ENCODE peak calls at places on chromosomes 13 and 19, in five cellular contexts. One of them, this sample, is unnamed. For H3K36me3, the result is how much of the 10 kb centered on the place peaks cover.

GRCh38 chr19:29628661-29629385 is 22.7 kb downstream of the POP4 start:
- DNase-seq in PC-3: no peak
- DNase-seq in pancreas: peak
- DNase-seq in fibroblast of lung: no peak
- DNase-seq in colonic mucosa: no peak
- DNase-seq in this sample: no peak

GRCh38 chr13:98571955-98572662 is 4.8 kb downstream of the STK24 start:
- DNase-seq in PC-3: peak
- DNase-seq in pancreas: no peak
- DNase-seq in fibroblast of lung: peak
- DNase-seq in colonic mucosa: peak
- DNase-seq in this sample: no peak

GRCh38 chr19:30204721-30205120 is 167.5 kb upstream of the ZNF536 start:
- DNase-seq in PC-3: no peak
- DNase-seq in pancreas: no peak
- DNase-seq in fibroblast of lung: no peak
- DNase-seq in colonic mucosa: no peak
- DNase-seq in this sample: no peak

GRCh38 chr13:51311271-51311670 is 28.2 kb upstream of the SERPINE3 start:
- DNase-seq in PC-3: no peak
- DNase-seq in pancreas: no peak
- DNase-seq in fibroblast of lung: no peak
- DNase-seq in colonic mucosa: no peak
- DNase-seq in this sample: no peak

GRCh38 chr19:1469936-1470863 is 8.8 kb downstream of the C19orf25 start:
- DNase-seq in PC-3: peak
- DNase-seq in pancreas: peak
- DNase-seq in fibroblast of lung: no peak
- DNase-seq in colonic mucosa: peak
- DNase-seq in this sample: no peak

GRCh38 chr19:34493649-34494044 is 12.1 kb downstream of the WTIP start:
- DNase-seq in PC-3: no peak
- DNase-seq in pancreas: no peak
- DNase-seq in fibroblast of lung: no peak
- DNase-seq in colonic mucosa: no peak
- DNase-seq in this sample: no peak

GRCh38 chr13:62551588-62551987 is 1135.9 kb upstream of the PCDH20 start:
- DNase-seq in PC-3: no peak
- DNase-seq in pancreas: no peak
- DNase-seq in fibroblast of lung: no peak
- DNase-seq in colonic mucosa: no peak
- DNase-seq in this sample: no peak

GRCh38 chr13:30395192-30396158 is 26.8 kb upstream of the UBE2L5 start:
- DNase-seq in PC-3: peak
- DNase-seq in pancreas: peak
- DNase-seq in fibroblast of lung: peak
- DNase-seq in colonic mucosa: peak
- DNase-seq in this sample: peak

GRCh38 chr13:41981961-41982723 is 21.2 kb upstream of the VWA8 start:
- DNase-seq in PC-3: no peak
- DNase-seq in pancreas: no peak
- DNase-seq in fibroblast of lung: no peak
- DNase-seq in colonic mucosa: no peak
- DNase-seq in this sample: no peak

GRCh38 chr19:43636121-43636683 is 3.4 kb downstream of the CADM4 start:
- DNase-seq in PC-3: no peak
- DNase-seq in pancreas: no peak
- DNase-seq in fibroblast of lung: peak
- DNase-seq in colonic mucosa: no peak
- DNase-seq in this sample: no peak

GRCh38 chr13:97559030-97559429 is 125.1 kb downstream of the RAP2A start:
- DNase-seq in PC-3: peak
- DNase-seq in pancreas: no peak
- DNase-seq in fibroblast of lung: no peak
- DNase-seq in colonic mucosa: no peak
- DNase-seq in this sample: no peak

GRCh38 chr13:112980441-112980840 is 11.4 kb downstream of the MCF2L start:
- DNase-seq in PC-3: no peak
- DNase-seq in pancreas: no peak
- DNase-seq in fibroblast of lung: no peak
- DNase-seq in colonic mucosa: no peak
- DNase-seq in this sample: no peak

GRCh38 chr13:106133025-106133424 is 402.4 kb downstream of the EFNB2 start:
- DNase-seq in PC-3: peak
- DNase-seq in pancreas: no peak
- DNase-seq in fibroblast of lung: peak
- DNase-seq in colonic mucosa: no peak
- DNase-seq in this sample: peak

GRCh38 chr19:30584121-30584520 is 211.9 kb downstream of the ZNF536 start:
- DNase-seq in PC-3: no peak
- DNase-seq in pancreas: no peak
- DNase-seq in fibroblast of lung: no peak
- DNase-seq in colonic mucosa: no peak
- DNase-seq in this sample: no peak

GRCh38 chr19:9342610-9343304 is 18.8 kb downstream of the ZNF559 start:
- DNase-seq in PC-3: no peak
- DNase-seq in pancreas: no peak
- DNase-seq in fibroblast of lung: no peak
- DNase-seq in colonic mucosa: no peak
- DNase-seq in this sample: no peak

GRCh38 chr19:19627716-19628498 is at the start of gene LPAR2:
- DNase-seq in PC-3: peak
- DNase-seq in pancreas: peak
- DNase-seq in fibroblast of lung: peak
- DNase-seq in colonic mucosa: peak
- DNase-seq in this sample: no peak

GRCh38 chr19:35013820-35014754 is 14.0 kb downstream of the GRAMD1A start:
- DNase-seq in PC-3: no peak
- DNase-seq in pancreas: no peak
- DNase-seq in fibroblast of lung: no peak
- DNase-seq in colonic mucosa: no peak
- DNase-seq in this sample: no peak

GRCh38 chr19:8438236-8438635 is 6.5 kb upstream of the HNRNPM start:
- DNase-seq in PC-3: no peak
- DNase-seq in pancreas: peak
- DNase-seq in fibroblast of lung: no peak
- DNase-seq in colonic mucosa: no peak
- DNase-seq in this sample: no peak

GRCh38 chr13:43316997-43317396 is 293.6 kb downstream of the DNAJC15 start:
- DNase-seq in PC-3: no peak
- DNase-seq in pancreas: no peak
- DNase-seq in fibroblast of lung: peak
- DNase-seq in colonic mucosa: no peak
- DNase-seq in this sample: peak

GRCh38 chr13:91135949-91136348 is 211.5 kb upstream of the MIR17HG start:
- DNase-seq in PC-3: no peak
- DNase-seq in pancreas: no peak
- DNase-seq in fibroblast of lung: no peak
- DNase-seq in colonic mucosa: no peak
- DNase-seq in this sample: no peak

GRCh38 chr13:33279414-33279813 is 6.1 kb downstream of the STARD13 start:
- DNase-seq in PC-3: peak
- DNase-seq in pancreas: no peak
- DNase-seq in fibroblast of lung: no peak
- DNase-seq in colonic mucosa: peak
- DNase-seq in this sample: no peak

GRCh38 chr19:6229951-6230712 is 49.6 kb downstream of the MLLT1 start:
- DNase-seq in PC-3: no peak
- DNase-seq in pancreas: no peak
- DNase-seq in fibroblast of lung: no peak
- DNase-seq in colonic mucosa: no peak
- DNase-seq in this sample: no peak

GRCh38 chr19:50818859-50819472 is 4.6 kb downstream of the KLK1 start:
- DNase-seq in PC-3: no peak
- DNase-seq in pancreas: no peak
- DNase-seq in fibroblast of lung: no peak
- DNase-seq in colonic mucosa: no peak
- DNase-seq in this sample: no peak

GRCh38 chr13:67230774-67231480 is 791 bp upstream of the PCDH9 start:
- DNase-seq in PC-3: peak
- DNase-seq in pancreas: peak
- DNase-seq in fibroblast of lung: peak
- DNase-seq in colonic mucosa: peak
- DNase-seq in this sample: peak

GRCh38 chr19:18304496-18305312 is 18.2 kb downstream of the LSM4 start:
- DNase-seq in PC-3: peak
- DNase-seq in pancreas: peak
- DNase-seq in fibroblast of lung: peak
- DNase-seq in colonic mucosa: peak
- DNase-seq in this sample: peak

GRCh38 chr13:47109028-47109427 is 212.2 kb upstream of the HTR2A start:
- DNase-seq in PC-3: peak
- DNase-seq in pancreas: no peak
- DNase-seq in fibroblast of lung: peak
- DNase-seq in colonic mucosa: no peak
- DNase-seq in this sample: no peak

GRCh38 chr19:36449059-36449670 is 30.7 kb upstream of the ZFP82 start:
- DNase-seq in PC-3: no peak
- DNase-seq in pancreas: no peak
- DNase-seq in fibroblast of lung: no peak
- DNase-seq in colonic mucosa: no peak
- DNase-seq in this sample: no peak

GRCh38 chr13:46846736-46847135 is 49.8 kb upstream of the ESD start:
- DNase-seq in PC-3: no peak
- DNase-seq in pancreas: no peak
- DNase-seq in fibroblast of lung: no peak
- DNase-seq in colonic mucosa: no peak
- DNase-seq in this sample: no peak

GRCh38 chr19:3506384-3507340 is 551 bp downstream of the FZR1 start:
- DNase-seq in PC-3: peak
- DNase-seq in pancreas: no peak
- DNase-seq in fibroblast of lung: no peak
- DNase-seq in colonic mucosa: peak
- DNase-seq in this sample: peak

GRCh38 chr13:49584771-49585182 is 581 bp downstream of the RCBTB1 start:
- DNase-seq in PC-3: peak
- DNase-seq in pancreas: no peak
- DNase-seq in fibroblast of lung: peak
- DNase-seq in colonic mucosa: no peak
- DNase-seq in this sample: no peak

GRCh38 chr13:114054269-114054668 is 78.2 kb downstream of the RASA3 start:
- DNase-seq in PC-3: no peak
- DNase-seq in pancreas: no peak
- DNase-seq in fibroblast of lung: no peak
- DNase-seq in colonic mucosa: no peak
- DNase-seq in this sample: no peak

GRCh38 chr13:64314286-64314685 is 2898.6 kb upstream of the PCDH20 start:
- DNase-seq in PC-3: peak
- DNase-seq in pancreas: no peak
- DNase-seq in fibroblast of lung: peak
- DNase-seq in colonic mucosa: no peak
- DNase-seq in this sample: no peak

GRCh38 chr13:39025433-39025839 is 12.5 kb downstream of the PROSER1 start:
- DNase-seq in PC-3: peak
- DNase-seq in pancreas: no peak
- DNase-seq in fibroblast of lung: no peak
- DNase-seq in colonic mucosa: no peak
- DNase-seq in this sample: no peak

GRCh38 chr13:25827986-25828385 is 223.8 kb downstream of the SHISA2 start:
- DNase-seq in PC-3: no peak
- DNase-seq in pancreas: no peak
- DNase-seq in fibroblast of lung: peak
- DNase-seq in colonic mucosa: no peak
- DNase-seq in this sample: peak

GRCh38 chr19:27741236-27741635 is 1471.7 kb downstream of the UQCRFS1 start:
- DNase-seq in PC-3: no peak
- DNase-seq in pancreas: no peak
- DNase-seq in fibroblast of lung: no peak
- DNase-seq in colonic mucosa: peak
- DNase-seq in this sample: no peak

DNA sequence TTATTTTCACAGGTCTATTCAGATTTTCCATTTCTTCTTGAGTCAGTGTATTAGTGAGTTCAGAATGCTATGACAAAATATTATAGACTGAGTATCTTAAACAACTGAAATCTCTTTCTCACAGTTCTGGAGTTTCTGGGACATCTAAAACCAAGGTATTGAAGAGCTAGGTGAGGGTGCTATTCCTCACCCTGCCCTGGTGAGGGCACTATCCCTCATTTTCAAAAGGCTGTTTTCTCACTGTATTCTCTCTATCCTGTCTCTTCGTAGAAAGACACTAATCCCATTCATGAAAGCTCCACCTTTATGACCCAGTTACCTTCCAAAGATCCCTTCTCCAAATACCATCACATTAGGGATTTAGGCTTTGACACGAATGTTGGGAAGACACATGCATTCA is 1617.1 kb downstream of the PCDH9 start:
- DNase-seq in PC-3: peak
- DNase-seq in pancreas: no peak
- DNase-seq in fibroblast of lung: no peak
- DNase-seq in colonic mucosa: no peak
- DNase-seq in this sample: no peak
- TF ChIP-seq CTCF in PC-3: peak
- TF ChIP-seq CTCF in pancreas: no peak
- TF ChIP-seq CTCF in fibroblast of lung: no peak
- TF ChIP-seq CTCF in colonic mucosa: no peak
- TF ChIP-seq CTCF in this sample: peak

GRCh38 chr13:110506396-110506795 is 55.1 kb downstream of the RAB20 start:
- DNase-seq in PC-3: no peak
- DNase-seq in pancreas: no peak
- DNase-seq in fibroblast of lung: no peak
- DNase-seq in colonic mucosa: no peak
- DNase-seq in this sample: no peak
- H3K36me3 ChIP-seq in PC-3: under half
- H3K36me3 ChIP-seq in pancreas: under half
- H3K36me3 ChIP-seq in fibroblast of lung: under half
- H3K36me3 ChIP-seq in colonic mucosa: under half
- H3K36me3 ChIP-seq in this sample: half or more

GRCh38 chr13:111323549-111323948 is 3.1 kb downstream of the TEX29 start:
- DNase-seq in PC-3: no peak
- DNase-seq in pancreas: no peak
- DNase-seq in fibroblast of lung: no peak
- DNase-seq in colonic mucosa: no peak
- DNase-seq in this sample: no peak
- TF ChIP-seq CTCF in PC-3: no peak
- TF ChIP-seq CTCF in pancreas: no peak
- TF ChIP-seq CTCF in fibroblast of lung: no peak
- TF ChIP-seq CTCF in colonic mucosa: no peak
- TF ChIP-seq CTCF in this sample: no peak

GRCh38 chr19:38838986-38839761 is 7.6 kb upstream of the ECH1 start:
- DNase-seq in PC-3: no peak
- DNase-seq in pancreas: no peak
- DNase-seq in fibroblast of lung: no peak
- DNase-seq in colonic mucosa: no peak
- DNase-seq in this sample: no peak

GRCh38 chr19:38838208-38838985 is 6.8 kb upstream of the ECH1 start:
- DNase-seq in PC-3: peak
- DNase-seq in pancreas: no peak
- DNase-seq in fibroblast of lung: no peak
- DNase-seq in colonic mucosa: no peak
- DNase-seq in this sample: no peak

GRCh38 chr19:38836438-38837303 is 5.1 kb upstream of the ECH1 start:
- DNase-seq in PC-3: no peak
- DNase-seq in pancreas: no peak
- DNase-seq in fibroblast of lung: no peak
- DNase-seq in colonic mucosa: no peak
- DNase-seq in this sample: no peak

GRCh38 chr19:38837656-38838121 is 6.1 kb upstream of the ECH1 start:
- DNase-seq in PC-3: peak
- DNase-seq in pancreas: no peak
- DNase-seq in fibroblast of lung: peak
- DNase-seq in colonic mucosa: no peak
- DNase-seq in this sample: no peak

GRCh38 chr19:38837304-38837626 is 5.7 kb upstream of the ECH1 start:
- DNase-seq in PC-3: no peak
- DNase-seq in pancreas: no peak
- DNase-seq in fibroblast of lung: no peak
- DNase-seq in colonic mucosa: no peak
- DNase-seq in this sample: no peak
- H3K36me3 ChIP-seq in PC-3: under half
- H3K36me3 ChIP-seq in pancreas: under half
- H3K36me3 ChIP-seq in fibroblast of lung: under half
- H3K36me3 ChIP-seq in colonic mucosa: under half
- H3K36me3 ChIP-seq in this sample: half or more